ENCODE peak calls at places on chromosomes 11 and 22, in seven cellular contexts. One of them, this sample, is unnamed.

GRCh38 chr11:62125316-62125715 is 1.5 kb downstream of the INCENP start:
- DNase-seq in stromal cell of bone marrow: no peak
- DNase-seq in GM03348: no peak
- DNase-seq in A172: no peak
- DNase-seq in putamen: no peak
- DNase-seq in RKO: no peak
- DNase-seq in IMR-90: no peak
- DNase-seq in this sample: no peak

GRCh38 chr11:106152013-106152412 is 74.6 kb downstream of the AASDHPPT start:
- DNase-seq in stromal cell of bone marrow: no peak
- DNase-seq in GM03348: peak
- DNase-seq in A172: no peak
- DNase-seq in putamen: no peak
- DNase-seq in RKO: peak
- DNase-seq in IMR-90: peak
- DNase-seq in this sample: no peak

GRCh38 chr11:17019231-17019630 is 5.0 kb upstream of the PLEKHA7 start:
- DNase-seq in stromal cell of bone marrow: no peak
- DNase-seq in GM03348: no peak
- DNase-seq in A172: peak
- DNase-seq in putamen: no peak
- DNase-seq in RKO: no peak
- DNase-seq in IMR-90: no peak
- DNase-seq in this sample: no peak

GRCh38 chr11:2393111-2393868 is 7.3 kb upstream of the TSSC4 start:
- DNase-seq in stromal cell of bone marrow: no peak
- DNase-seq in GM03348: no peak
- DNase-seq in A172: no peak
- DNase-seq in putamen: no peak
- DNase-seq in RKO: no peak
- DNase-seq in IMR-90: no peak
- DNase-seq in this sample: no peak

GRCh38 chr22:35437038-35437437 is 37.1 kb downstream of the MCM5 start:
- DNase-seq in stromal cell of bone marrow: no peak
- DNase-seq in GM03348: no peak
- DNase-seq in A172: peak
- DNase-seq in putamen: no peak
- DNase-seq in RKO: no peak
- DNase-seq in IMR-90: no peak
- DNase-seq in this sample: no peak

GRCh38 chr11:62337682-62338181 is 484 bp downstream of the ASRGL1 start:
- DNase-seq in stromal cell of bone marrow: no peak
- DNase-seq in GM03348: peak
- DNase-seq in A172: no peak
- DNase-seq in putamen: peak
- DNase-seq in RKO: no peak
- DNase-seq in IMR-90: no peak
- DNase-seq in this sample: peak

GRCh38 chr11:45213717-45214116 is 67.3 kb downstream of the PRDM11 start:
- DNase-seq in stromal cell of bone marrow: no peak
- DNase-seq in GM03348: no peak
- DNase-seq in A172: no peak
- DNase-seq in putamen: no peak
- DNase-seq in RKO: no peak
- DNase-seq in IMR-90: no peak
- DNase-seq in this sample: no peak

GRCh38 chr11:27485930-27486773 is 13.6 kb upstream of the LGR4 start:
- DNase-seq in stromal cell of bone marrow: no peak
- DNase-seq in GM03348: peak
- DNase-seq in A172: peak
- DNase-seq in putamen: peak
- DNase-seq in RKO: peak
- DNase-seq in IMR-90: peak
- DNase-seq in this sample: peak

GRCh38 chr22:37571258-37571991 is 8.5 kb downstream of the LGALS2 start:
- DNase-seq in stromal cell of bone marrow: no peak
- DNase-seq in GM03348: no peak
- DNase-seq in A172: peak
- DNase-seq in putamen: no peak
- DNase-seq in RKO: peak
- DNase-seq in IMR-90: peak
- DNase-seq in this sample: peak

GRCh38 chr22:30230787-30231461 is 15.6 kb downstream of the LIF start:
- DNase-seq in stromal cell of bone marrow: no peak
- DNase-seq in GM03348: no peak
- DNase-seq in A172: no peak
- DNase-seq in putamen: no peak
- DNase-seq in RKO: no peak
- DNase-seq in IMR-90: no peak
- DNase-seq in this sample: no peak

GRCh38 chr11:93547768-93548167 is 4.6 kb upstream of the SMCO4 start:
- DNase-seq in stromal cell of bone marrow: no peak
- DNase-seq in GM03348: no peak
- DNase-seq in A172: no peak
- DNase-seq in putamen: no peak
- DNase-seq in RKO: no peak
- DNase-seq in IMR-90: no peak
- DNase-seq in this sample: no peak

GRCh38 chr22:36356708-36357694 is 30.8 kb downstream of the MYH9 start:
- DNase-seq in stromal cell of bone marrow: no peak
- DNase-seq in GM03348: no peak
- DNase-seq in A172: no peak
- DNase-seq in putamen: no peak
- DNase-seq in RKO: no peak
- DNase-seq in IMR-90: peak
- DNase-seq in this sample: no peak